ENCODE peak calls at places on chromosomes 13 and 19, in ten cellular contexts. One of them, this sample, is unnamed. For H3K36me3, the result is how much of the 10 kb centered on the place peaks cover.

GRCh38 chr13:19810151-19810550 is 27.4 kb upstream of the PSPC1 start:
- DNase-seq in OCI-LY7: no peak
- DNase-seq in breast epithelium: no peak
- DNase-seq in tibial artery: no peak
- DNase-seq in uterus: no peak
- DNase-seq in neuronal stem cell: no peak
- DNase-seq in mesendoderm: no peak
- DNase-seq in upper lobe of left lung: no peak
- DNase-seq in psoas muscle: no peak
- DNase-seq in neural progenitor cell: no peak
- DNase-seq in this sample: no peak

GRCh38 chr19:10538204-10538603 is 5.5 kb upstream of the ATG4D start:
- DNase-seq in upper lobe of left lung: no peak
- DNase-seq in mesendoderm: no peak
- DNase-seq in neuronal stem cell: no peak
- DNase-seq in uterus: no peak
- DNase-seq in psoas muscle: no peak
- DNase-seq in OCI-LY7: no peak
- DNase-seq in neural progenitor cell: no peak
- DNase-seq in breast epithelium: no peak
- DNase-seq in tibial artery: no peak
- DNase-seq in this sample: no peak

GRCh38 chr19:33905937-33906577 is 109.4 kb downstream of the KCTD15 start:
- DNase-seq in OCI-LY7: no peak
- DNase-seq in breast epithelium: peak
- DNase-seq in psoas muscle: peak
- DNase-seq in neuronal stem cell: peak
- DNase-seq in uterus: peak
- DNase-seq in mesendoderm: peak
- DNase-seq in upper lobe of left lung: peak
- DNase-seq in tibial artery: peak
- DNase-seq in neural progenitor cell: peak
- DNase-seq in this sample: no peak

GRCh38 chr13:113089693-113090414 is 15.7 kb upstream of the F7 start:
- DNase-seq in mesendoderm: peak
- DNase-seq in neuronal stem cell: no peak
- DNase-seq in psoas muscle: peak
- DNase-seq in tibial artery: no peak
- DNase-seq in neural progenitor cell: no peak
- DNase-seq in OCI-LY7: no peak
- DNase-seq in upper lobe of left lung: no peak
- DNase-seq in uterus: no peak
- DNase-seq in breast epithelium: no peak
- DNase-seq in this sample: no peak

GRCh38 chr19:48724796-48725753 is 5.5 kb upstream of the MAMSTR start:
- DNase-seq in neuronal stem cell: no peak
- DNase-seq in neural progenitor cell: peak
- DNase-seq in OCI-LY7: peak
- DNase-seq in upper lobe of left lung: no peak
- DNase-seq in mesendoderm: peak
- DNase-seq in psoas muscle: peak
- DNase-seq in breast epithelium: no peak
- DNase-seq in tibial artery: no peak
- DNase-seq in uterus: peak
- DNase-seq in this sample: peak

GRCh38 chr13:30748717-30749116 is 13.4 kb downstream of the ALOX5AP start:
- DNase-seq in mesendoderm: no peak
- DNase-seq in OCI-LY7: no peak
- DNase-seq in neuronal stem cell: no peak
- DNase-seq in breast epithelium: no peak
- DNase-seq in upper lobe of left lung: no peak
- DNase-seq in neural progenitor cell: no peak
- DNase-seq in tibial artery: no peak
- DNase-seq in uterus: no peak
- DNase-seq in psoas muscle: no peak
- DNase-seq in this sample: no peak

GRCh38 chr19:4581381-4582111 is 22.1 kb upstream of the SEMA6B start:
- DNase-seq in uterus: no peak
- DNase-seq in neural progenitor cell: peak
- DNase-seq in neuronal stem cell: peak
- DNase-seq in psoas muscle: no peak
- DNase-seq in breast epithelium: no peak
- DNase-seq in mesendoderm: no peak
- DNase-seq in upper lobe of left lung: no peak
- DNase-seq in OCI-LY7: peak
- DNase-seq in tibial artery: no peak
- DNase-seq in this sample: no peak

GRCh38 chr19:708154-709141 is at the start of gene PALM:
- DNase-seq in tibial artery: no peak
- DNase-seq in uterus: no peak
- DNase-seq in neuronal stem cell: peak
- DNase-seq in OCI-LY7: no peak
- DNase-seq in upper lobe of left lung: no peak
- DNase-seq in mesendoderm: peak
- DNase-seq in psoas muscle: no peak
- DNase-seq in neural progenitor cell: peak
- DNase-seq in breast epithelium: no peak
- DNase-seq in this sample: no peak

GRCh38 chr13:52127783-52128702 is 830 bp downstream of the NEK5 start:
- DNase-seq in tibial artery: peak
- DNase-seq in neural progenitor cell: peak
- DNase-seq in OCI-LY7: peak
- DNase-seq in neuronal stem cell: peak
- DNase-seq in upper lobe of left lung: peak
- DNase-seq in uterus: peak
- DNase-seq in psoas muscle: no peak
- DNase-seq in mesendoderm: peak
- DNase-seq in breast epithelium: no peak
- DNase-seq in this sample: peak

GRCh38 chr13:80379245-80379644 is 38.3 kb upstream of the SPRY2 start:
- DNase-seq in OCI-LY7: no peak
- DNase-seq in tibial artery: no peak
- DNase-seq in upper lobe of left lung: no peak
- DNase-seq in neural progenitor cell: no peak
- DNase-seq in uterus: no peak
- DNase-seq in psoas muscle: no peak
- DNase-seq in mesendoderm: no peak
- DNase-seq in breast epithelium: no peak
- DNase-seq in neuronal stem cell: no peak
- DNase-seq in this sample: no peak

GRCh38 chr19:48770223-48770622 is 14.9 kb downstream of the FGF21 start:
- DNase-seq in upper lobe of left lung: peak
- DNase-seq in mesendoderm: no peak
- DNase-seq in OCI-LY7: no peak
- DNase-seq in neural progenitor cell: no peak
- DNase-seq in psoas muscle: no peak
- DNase-seq in tibial artery: no peak
- DNase-seq in neuronal stem cell: no peak
- DNase-seq in uterus: no peak
- DNase-seq in breast epithelium: no peak
- DNase-seq in this sample: no peak

GRCh38 chr19:35995655-35995993 is 636 bp downstream of the SDHAF1 start:
- DNase-seq in mesendoderm: peak
- DNase-seq in upper lobe of left lung: peak
- DNase-seq in psoas muscle: peak
- DNase-seq in tibial artery: peak
- DNase-seq in neural progenitor cell: peak
- DNase-seq in uterus: peak
- DNase-seq in neuronal stem cell: no peak
- DNase-seq in breast epithelium: no peak
- DNase-seq in OCI-LY7: peak
- DNase-seq in this sample: no peak

GRCh38 chr19:38231918-38232317 is 7.9 kb upstream of the DPF1 start:
- DNase-seq in neuronal stem cell: no peak
- DNase-seq in psoas muscle: no peak
- DNase-seq in tibial artery: no peak
- DNase-seq in OCI-LY7: no peak
- DNase-seq in mesendoderm: no peak
- DNase-seq in upper lobe of left lung: no peak
- DNase-seq in breast epithelium: no peak
- DNase-seq in neural progenitor cell: no peak
- DNase-seq in uterus: no peak
- DNase-seq in this sample: no peak

GRCh38 chr19:388691-389090 is 20.3 kb downstream of the C2CD4C start:
- DNase-seq in upper lobe of left lung: no peak
- DNase-seq in psoas muscle: no peak
- DNase-seq in neuronal stem cell: no peak
- DNase-seq in OCI-LY7: no peak
- DNase-seq in breast epithelium: no peak
- DNase-seq in mesendoderm: no peak
- DNase-seq in neural progenitor cell: no peak
- DNase-seq in tibial artery: no peak
- DNase-seq in uterus: no peak
- DNase-seq in this sample: no peak

GRCh38 chr13:59901191-59901590 is 262.5 kb downstream of the DIAPH3 start:
- DNase-seq in psoas muscle: no peak
- DNase-seq in neural progenitor cell: no peak
- DNase-seq in OCI-LY7: no peak
- DNase-seq in uterus: no peak
- DNase-seq in breast epithelium: no peak
- DNase-seq in mesendoderm: no peak
- DNase-seq in tibial artery: no peak
- DNase-seq in neuronal stem cell: no peak
- DNase-seq in upper lobe of left lung: no peak
- DNase-seq in this sample: no peak

GRCh38 chr13:59893261-59893660 is 270.5 kb downstream of the DIAPH3 start:
- DNase-seq in neuronal stem cell: no peak
- DNase-seq in uterus: no peak
- DNase-seq in neural progenitor cell: no peak
- DNase-seq in psoas muscle: no peak
- DNase-seq in OCI-LY7: no peak
- DNase-seq in upper lobe of left lung: no peak
- DNase-seq in mesendoderm: no peak
- DNase-seq in breast epithelium: no peak
- DNase-seq in tibial artery: no peak
- DNase-seq in this sample: no peak

GRCh38 chr13:59898066-59898465 is 265.7 kb downstream of the DIAPH3 start:
- DNase-seq in neuronal stem cell: no peak
- DNase-seq in OCI-LY7: no peak
- DNase-seq in mesendoderm: no peak
- DNase-seq in psoas muscle: no peak
- DNase-seq in neural progenitor cell: no peak
- DNase-seq in upper lobe of left lung: no peak
- DNase-seq in tibial artery: no peak
- DNase-seq in breast epithelium: no peak
- DNase-seq in uterus: no peak
- DNase-seq in this sample: no peak
- H3K36me3 ChIP-seq in neuronal stem cell: under half
- H3K36me3 ChIP-seq in OCI-LY7: under half
- H3K36me3 ChIP-seq in mesendoderm: under half
- H3K36me3 ChIP-seq in psoas muscle: under half
- H3K36me3 ChIP-seq in neural progenitor cell: under half
- H3K36me3 ChIP-seq in upper lobe of left lung: under half
- H3K36me3 ChIP-seq in tibial artery: under half
- H3K36me3 ChIP-seq in breast epithelium: under half
- H3K36me3 ChIP-seq in uterus: under half
- H3K36me3 ChIP-seq in this sample: under half

DNA sequence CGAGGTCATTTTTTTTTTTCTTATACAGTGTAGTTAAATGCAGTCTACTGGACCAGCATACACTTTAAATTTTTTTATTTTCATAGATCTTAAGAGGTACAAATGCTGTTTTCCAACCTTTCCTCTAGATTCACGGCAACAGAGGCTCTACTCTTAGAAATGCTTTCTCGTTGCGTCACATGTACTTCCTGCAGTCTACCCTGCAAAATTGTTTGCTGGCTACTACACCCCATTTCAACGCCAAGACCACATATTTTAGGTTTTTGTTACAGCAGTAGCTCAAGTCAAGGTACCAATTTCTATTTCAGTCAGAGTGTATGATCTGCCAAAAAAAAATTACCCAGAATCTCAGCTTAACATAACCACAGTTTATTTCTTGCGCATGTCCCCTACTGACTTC is 94.1 kb downstream of the TNFSF13B start:
- DNase-seq in breast epithelium: no peak
- DNase-seq in tibial artery: no peak
- DNase-seq in upper lobe of left lung: no peak
- DNase-seq in mesendoderm: no peak
- DNase-seq in neural progenitor cell: no peak
- DNase-seq in uterus: no peak
- DNase-seq in OCI-LY7: no peak
- DNase-seq in psoas muscle: no peak
- DNase-seq in neuronal stem cell: no peak
- DNase-seq in this sample: no peak
- H3K27ac ChIP-seq in breast epithelium: no peak
- H3K27ac ChIP-seq in tibial artery: no peak
- H3K27ac ChIP-seq in upper lobe of left lung: no peak
- H3K27ac ChIP-seq in mesendoderm: no peak
- H3K27ac ChIP-seq in neural progenitor cell: no peak
- H3K27ac ChIP-seq in uterus: no peak
- H3K27ac ChIP-seq in OCI-LY7: no peak
- H3K27ac ChIP-seq in psoas muscle: no peak
- H3K27ac ChIP-seq in neuronal stem cell: no peak
- H3K27ac ChIP-seq in this sample: no peak

GRCh38 chr13:41864658-41865057 is 96.3 kb downstream of the VWA8 start:
- DNase-seq in OCI-LY7: no peak
- DNase-seq in uterus: no peak
- DNase-seq in neural progenitor cell: no peak
- DNase-seq in mesendoderm: no peak
- DNase-seq in breast epithelium: no peak
- DNase-seq in psoas muscle: no peak
- DNase-seq in neuronal stem cell: no peak
- DNase-seq in upper lobe of left lung: peak
- DNase-seq in tibial artery: no peak
- DNase-seq in this sample: no peak
- H3K4me3 ChIP-seq in OCI-LY7: no peak
- H3K4me3 ChIP-seq in uterus: no peak
- H3K4me3 ChIP-seq in neural progenitor cell: no peak
- H3K4me3 ChIP-seq in mesendoderm: no peak
- H3K4me3 ChIP-seq in breast epithelium: no peak
- H3K4me3 ChIP-seq in psoas muscle: no peak
- H3K4me3 ChIP-seq in neuronal stem cell: no peak
- H3K4me3 ChIP-seq in upper lobe of left lung: no peak
- H3K4me3 ChIP-seq in tibial artery: no peak
- H3K4me3 ChIP-seq in this sample: no peak

DNA sequence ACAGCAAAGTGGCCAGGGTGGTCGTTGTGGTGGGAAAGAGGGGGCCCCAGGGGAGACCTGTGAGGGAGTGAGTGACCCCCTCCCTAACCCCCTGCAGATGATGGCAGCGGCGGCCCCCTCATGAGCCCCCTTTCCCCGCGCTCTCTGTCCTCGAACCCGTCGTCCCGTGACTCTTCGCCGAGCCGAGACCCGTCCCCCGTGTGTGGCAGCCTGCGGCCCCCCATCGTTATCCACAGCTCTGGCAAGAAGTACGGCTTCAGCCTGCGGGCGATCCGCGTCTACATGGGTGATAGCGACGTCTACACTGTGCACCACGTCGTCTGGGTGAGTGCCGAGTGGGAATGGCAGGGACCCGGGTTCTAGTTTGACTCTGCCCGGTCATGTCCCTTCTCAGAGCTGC is 8.1 kb upstream of the PIK3R2 start:
- DNase-seq in neuronal stem cell: no peak
- DNase-seq in uterus: no peak
- DNase-seq in mesendoderm: no peak
- DNase-seq in psoas muscle: no peak
- DNase-seq in tibial artery: no peak
- DNase-seq in breast epithelium: no peak
- DNase-seq in neural progenitor cell: no peak
- DNase-seq in OCI-LY7: no peak
- DNase-seq in upper lobe of left lung: no peak
- DNase-seq in this sample: no peak
- H3K36me3 ChIP-seq in neuronal stem cell: half or more
- H3K36me3 ChIP-seq in uterus: under half
- H3K36me3 ChIP-seq in mesendoderm: under half
- H3K36me3 ChIP-seq in psoas muscle: under half
- H3K36me3 ChIP-seq in tibial artery: half or more
- H3K36me3 ChIP-seq in breast epithelium: under half
- H3K36me3 ChIP-seq in neural progenitor cell: under half
- H3K36me3 ChIP-seq in OCI-LY7: half or more
- H3K36me3 ChIP-seq in upper lobe of left lung: under half
- H3K36me3 ChIP-seq in this sample: under half